ENCODE peak calls at places on chromosomes 7 and 10, in nine cellular contexts. T is foreskin fibroblast, B is cardiac fibroblast, N is prostate gland, F is tibial artery, Y is choroid plexus epithelial cell, Q is heart right ventricle, I is lung, L is psoas muscle. S is an unnamed sample.

GRCh38 chr10:104925232-104925851 is 284.3 kb downstream of the SORCS3 start:
- DNase-seq in T (peak), B (peak), N (peak), F (no peak), Y (peak), Q (no peak), I (peak), L (no peak), S (no peak)

GRCh38 chr7:22248111-22248809 is 108.7 kb downstream of the RAPGEF5 start:
- DNase-seq in T (no peak), B (no peak), N (no peak), F (no peak), Y (no peak), Q (no peak), I (no peak), L (no peak), S (no peak)

GRCh38 chr7:11807000-11807399 is 25.0 kb downstream of the THSD7A start:
- DNase-seq in T (no peak), B (no peak), N (no peak), F (no peak), Y (no peak), Q (no peak), I (no peak), L (no peak), S (no peak)

GRCh38 chr7:41886257-41886905 is 183.5 kb upstream of the INHBA start:
- DNase-seq in T (peak), B (peak), N (no peak), F (peak), Y (peak), Q (no peak), I (no peak), L (peak), S (peak)

GRCh38 chr7:73463966-73464365 is 30.4 kb downstream of the FZD9 start:
- DNase-seq in T (no peak), B (no peak), N (no peak), F (no peak), Y (no peak), Q (no peak), I (no peak), L (no peak), S (no peak)

GRCh38 chr7:17402628-17403278 is 104.3 kb downstream of the AHR start:
- DNase-seq in T (no peak), B (peak), N (no peak), F (no peak), Y (peak), Q (no peak), I (no peak), L (no peak), S (no peak)

GRCh38 chr7:70028620-70029019 is 430.3 kb downstream of the AUTS2 start:
- DNase-seq in T (no peak), B (no peak), N (no peak), F (no peak), Y (no peak), Q (no peak), I (no peak), L (no peak), S (no peak)

GRCh38 chr10:123475466-123475865 is 190.7 kb upstream of the GPR26 start:
- DNase-seq in T (no peak), B (no peak), N (no peak), F (no peak), Y (no peak), Q (no peak), I (no peak), L (no peak), S (no peak)

GRCh38 chr7:91850455-91850854 is 30.0 kb downstream of the MTERF1 start:
- DNase-seq in T (no peak), B (peak), N (no peak), F (no peak), Y (peak), Q (no peak), I (no peak), L (no peak), S (no peak)

GRCh38 chr7:30470163-30470770 is 8.3 kb downstream of the NOD1 start:
- DNase-seq in T (peak), B (peak), N (no peak), F (peak), Y (peak), Q (no peak), I (no peak), L (peak), S (no peak)

GRCh38 chr10:45373783-45374450 is at the start of gene ALOX5:
- DNase-seq in T (no peak), B (no peak), N (peak), F (peak), Y (no peak), Q (peak), I (peak), L (peak), S (no peak)

GRCh38 chr10:70492786-70493659 is 14.5 kb downstream of the PALD1 start:
- DNase-seq in T (no peak), B (peak), N (no peak), F (peak), Y (no peak), Q (no peak), I (no peak), L (no peak), S (no peak)

GRCh38 chr7:132150711-132151110 is 425.6 kb downstream of the PLXNA4 start:
- DNase-seq in T (no peak), B (no peak), N (no peak), F (no peak), Y (no peak), Q (no peak), I (no peak), L (no peak), S (no peak)

GRCh38 chr7:155981703-155982102 is 169.4 kb upstream of the SHH start:
- DNase-seq in T (no peak), B (no peak), N (no peak), F (no peak), Y (no peak), Q (no peak), I (no peak), L (no peak), S (no peak)

GRCh38 chr10:93917064-93917391 is 23.2 kb downstream of the SLC35G1 start:
- DNase-seq in T (no peak), B (no peak), N (no peak), F (no peak), Y (no peak), Q (no peak), I (no peak), L (no peak), S (no peak)

GRCh38 chr10:93915603-93916002 is 21.8 kb downstream of the SLC35G1 start:
- DNase-seq in T (no peak), B (no peak), N (no peak), F (no peak), Y (no peak), Q (no peak), I (no peak), L (no peak), S (no peak)

GRCh38 chr10:93917814-93918213 is 24.0 kb downstream of the SLC35G1 start:
- DNase-seq in T (no peak), B (no peak), N (no peak), F (no peak), Y (no peak), Q (no peak), I (no peak), L (no peak), S (no peak)

GRCh38 chr10:93913706-93914105 is 19.9 kb downstream of the SLC35G1 start:
- DNase-seq in T (no peak), B (peak), N (no peak), F (no peak), Y (no peak), Q (no peak), I (no peak), L (no peak), S (no peak)

GRCh38 chr10:93916257-93917063 is 22.7 kb downstream of the SLC35G1 start:
- DNase-seq in T (peak), B (peak), N (no peak), F (no peak), Y (peak), Q (no peak), I (no peak), L (no peak), S (peak)
- H3K4me3 ChIP-seq in T (no peak), B (no peak), N (no peak), F (no peak), Y (no peak), Q (peak), I (no peak), L (no peak), S (no peak)

DNA sequence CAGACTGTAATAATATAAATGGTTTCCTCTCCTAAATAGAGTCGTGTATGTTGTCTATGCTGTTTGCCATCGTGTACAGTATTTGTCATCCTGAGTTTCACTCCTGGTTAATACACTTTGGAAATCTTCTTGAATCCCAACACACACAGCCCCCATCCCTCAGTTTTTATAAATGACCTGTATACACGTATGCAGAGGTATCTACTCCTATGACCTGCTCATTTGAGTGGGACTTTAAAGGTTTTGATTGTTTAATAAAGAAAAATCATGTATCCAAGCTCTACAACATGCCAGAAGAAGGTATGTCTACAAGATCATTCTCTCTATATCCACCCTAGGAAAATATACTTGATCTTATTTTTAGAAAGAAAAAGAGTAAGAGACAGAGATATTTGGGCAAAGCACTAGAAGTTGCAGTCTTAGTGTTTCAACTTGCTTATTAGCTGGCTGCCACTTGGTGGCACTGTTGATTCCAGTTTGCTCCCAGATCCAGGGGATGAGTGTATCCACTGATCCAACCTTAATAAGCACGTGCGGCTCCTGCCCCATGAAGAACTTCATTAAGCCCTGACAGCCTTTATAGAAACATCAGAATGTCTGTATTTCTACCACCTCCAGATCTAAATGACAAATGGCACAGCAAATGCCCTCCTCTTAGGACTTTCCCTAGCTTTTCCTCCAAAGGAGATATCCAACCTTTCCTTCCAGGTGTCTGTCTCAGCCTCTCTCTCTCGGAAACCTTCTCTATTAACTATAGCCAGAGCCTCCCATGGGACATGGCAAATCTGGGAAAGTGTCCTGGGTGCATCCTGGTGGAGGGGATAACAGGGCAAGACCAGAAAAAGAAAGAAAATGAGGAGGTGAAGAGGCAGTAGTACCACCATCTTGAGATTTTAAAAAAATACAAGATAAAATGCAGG is 181.6 kb upstream of the NEBL start:
- DNase-seq in T (peak), B (peak), N (peak), F (peak), Y (peak), Q (peak), I (peak), L (peak), S (peak)
- TF ChIP-seq CTCF in T (peak), B (peak), N (peak), F (peak), Y (peak), Q (peak), I (peak), L (peak), S (peak)

GRCh38 chr10:31621733-31622132 is 302.7 kb downstream of the ZEB1 start:
- DNase-seq in T (no peak), B (no peak), N (no peak), F (no peak), Y (no peak), Q (no peak), I (no peak), L (peak), S (no peak)
- H3K4me3 ChIP-seq in T (no peak), B (no peak), N (no peak), F (no peak), Y (no peak), Q (no peak), I (no peak), L (no peak), S (no peak)

DNA sequence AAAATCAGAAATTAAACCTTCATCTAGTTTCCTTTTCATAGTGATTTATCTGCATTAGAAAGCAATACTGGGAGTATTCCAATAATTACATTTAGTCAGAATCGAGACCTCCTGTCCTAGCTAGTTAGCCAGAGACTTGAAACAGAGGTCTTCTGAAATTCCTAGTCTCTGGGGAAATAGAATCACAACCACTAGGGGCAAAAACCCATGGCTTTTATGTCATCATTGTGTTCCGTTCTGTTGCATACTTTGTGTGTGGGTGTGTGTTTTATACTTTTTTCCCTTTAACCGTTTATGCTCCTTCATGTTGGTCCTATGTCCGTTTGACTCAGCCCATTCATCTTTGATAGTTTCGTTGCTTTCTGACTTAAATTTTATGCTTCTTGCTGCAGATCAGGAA is 79.8 kb downstream of the RALA start:
- DNase-seq in T (no peak), B (peak), N (no peak), F (no peak), Y (peak), Q (no peak), I (no peak), L (no peak), S (no peak)
- TF ChIP-seq CTCF in T (no peak), B (peak), N (no peak), F (no peak), Y (peak), Q (no peak), I (no peak), L (no peak), S (peak)

GRCh38 chr10:92553959-92554358 is 19.9 kb downstream of the IDE start:
- DNase-seq in T (no peak), B (no peak), N (no peak), F (no peak), Y (no peak), Q (no peak), I (no peak), L (no peak), S (no peak)
- H3K4me3 ChIP-seq in T (no peak), B (no peak), N (no peak), F (no peak), Y (no peak), Q (no peak), I (no peak), L (no peak), S (no peak)

S was measured in AG09309.